ENCODE peak calls at places on chromosome 22, in seven cellular contexts. P, U, W, K, A, Y and L are unnamed samples.

GRCh38 chr22:29524440-29525191 is 28.9 kb downstream of the THOC5 start:
- DNase-seq in P (no peak), U (no peak), W (no peak), K (no peak), A (no peak), Y (peak), L (no peak)

GRCh38 chr22:35868938-35869337 is 151.3 kb downstream of the APOL5 start:
- DNase-seq in P (no peak), U (no peak), W (no peak), K (no peak), A (no peak), Y (no peak), L (no peak)

GRCh38 chr22:42820075-42820763 is 36.9 kb downstream of the ARFGAP3 start:
- DNase-seq in P (no peak), U (no peak), W (no peak), K (no peak), A (no peak), Y (no peak), L (no peak)

GRCh38 chr22:18078329-18079041 is 695 bp downstream of the PEX26 start:
- DNase-seq in P (no peak), U (no peak), W (no peak), K (peak), A (peak), Y (peak), L (no peak)

GRCh38 chr22:26546282-26546681 is 34.0 kb upstream of the TFIP11 start:
- DNase-seq in P (no peak), U (no peak), W (no peak), K (no peak), A (no peak), Y (no peak), L (no peak)

GRCh38 chr22:27724706-27725105 is 76.8 kb downstream of the MN1 start:
- DNase-seq in P (no peak), U (no peak), W (no peak), K (no peak), A (no peak), Y (no peak), L (no peak)

GRCh38 chr22:41820447-41820846 is 12.5 kb upstream of the SREBF2 start:
- DNase-seq in P (no peak), U (no peak), W (no peak), K (no peak), A (no peak), Y (no peak), L (no peak)

GRCh38 chr22:44724416-44724815 is 22.4 kb downstream of the PRR5 start:
- DNase-seq in P (no peak), U (no peak), W (no peak), K (no peak), A (no peak), Y (no peak), L (no peak)

GRCh38 chr22:25823276-25823675 is 81.3 kb downstream of the MYO18B start:
- DNase-seq in P (no peak), U (no peak), W (no peak), K (no peak), A (no peak), Y (no peak), L (no peak)

GRCh38 chr22:37258810-37259472 is 14.9 kb upstream of the RAC2 start:
- DNase-seq in P (no peak), U (no peak), W (no peak), K (no peak), A (no peak), Y (no peak), L (no peak)

GRCh38 chr22:26474687-26475086 is 8.9 kb downstream of the HPS4 start:
- DNase-seq in P (no peak), U (no peak), W (no peak), K (no peak), A (no peak), Y (no peak), L (no peak)

GRCh38 chr22:39282642-39283311 is 36.6 kb downstream of the RPL3 start:
- DNase-seq in P (no peak), U (no peak), W (no peak), K (no peak), A (no peak), Y (no peak), L (no peak)

GRCh38 chr22:35376728-35377472 is 4.0 kb upstream of the HMOX1 start:
- DNase-seq in P (no peak), U (no peak), W (no peak), K (no peak), A (no peak), Y (peak), L (peak)

GRCh38 chr22:44933829-44934735 is 75.7 kb downstream of the PHF21B start:
- DNase-seq in P (no peak), U (peak), W (no peak), K (no peak), A (no peak), Y (no peak), L (no peak)

GRCh38 chr22:22431271-22432220 is 77.0 kb downstream of the ZNF280B start:
- DNase-seq in P (peak), U (peak), W (no peak), K (peak), A (peak), Y (peak), L (peak)

GRCh38 chr22:29030618-29031235 is 30.9 kb downstream of the C22orf31 start:
- DNase-seq in P (no peak), U (no peak), W (no peak), K (no peak), A (no peak), Y (peak), L (no peak)

GRCh38 chr22:45284705-45285305 is at the start of gene UPK3A:
- DNase-seq in P (peak), U (peak), W (peak), K (peak), A (no peak), Y (peak), L (peak)

GRCh38 chr22:32048069-32048468 is 5.0 kb downstream of the SLC5A1 start:
- DNase-seq in P (no peak), U (no peak), W (no peak), K (no peak), A (no peak), Y (no peak), L (no peak)

GRCh38 chr22:37070334-37070733 is 18.8 kb downstream of the KCTD17 start:
- DNase-seq in P (no peak), U (no peak), W (no peak), K (no peak), A (no peak), Y (no peak), L (no peak)

GRCh38 chr22:46051646-46052045 is 74.7 kb upstream of the WNT7B start:
- DNase-seq in P (no peak), U (no peak), W (no peak), K (no peak), A (no peak), Y (peak), L (no peak)